ENCODE peak calls at places on chromosome 6, in ten cellular contexts. K is neural crest cell, B is choroid plexus epithelial cell, O is IMR-90, Z is neural progenitor cell, G is heart left ventricle, J is left lung, E is pancreas, V is breast epithelium, I is astrocyte of the spinal cord. H is an unnamed sample.

GRCh38 chr6:55822005-55822404 is 53.4 kb downstream of the BMP5 start:
- DNase-seq in J (no peak), K (no peak), G (no peak), Z (no peak), E (no peak), I (no peak), O (no peak), V (no peak), B (no peak), H (no peak)

GRCh38 chr6:136784910-136785746 is 7.1 kb downstream of the MAP3K5 start:
- DNase-seq in I (no peak), J (peak), O (no peak), V (no peak), E (peak), B (peak), G (peak), Z (no peak), K (no peak), H (no peak)

GRCh38 chr6:168884646-168885086 is 369.0 kb downstream of the THBS2 start:
- DNase-seq in K (peak), J (peak), G (peak), E (peak), Z (peak), O (peak), V (peak), B (peak), I (peak), H (peak)

GRCh38 chr6:118565317-118565960 is 17.3 kb downstream of the PLN start:
- DNase-seq in E (no peak), Z (no peak), G (no peak), I (no peak), B (peak), V (no peak), O (peak), J (no peak), K (no peak), H (no peak)

GRCh38 chr6:170233304-170234205 is 57.3 kb downstream of the DLL1 start:
- DNase-seq in J (no peak), Z (no peak), V (no peak), G (no peak), E (peak), B (no peak), O (no peak), I (no peak), K (no peak), H (no peak)

GRCh38 chr6:159353193-159353592 is 184.0 kb downstream of the FNDC1 start:
- DNase-seq in B (no peak), V (no peak), Z (no peak), J (no peak), G (no peak), E (no peak), K (no peak), I (no peak), O (no peak), H (no peak)

GRCh38 chr6:30782425-30783014 is 38.2 kb upstream of the IER3 start:
- DNase-seq in Z (no peak), E (no peak), G (no peak), O (peak), I (peak), V (no peak), K (no peak), B (no peak), J (no peak), H (no peak)

GRCh38 chr6:116409756-116410155 is 39.0 kb downstream of the DSE start:
- DNase-seq in I (no peak), Z (no peak), V (no peak), J (no peak), K (no peak), E (no peak), O (no peak), G (no peak), B (no peak), H (no peak)

GRCh38 chr6:76165471-76166221 is 93.2 kb upstream of the IMPG1 start:
- DNase-seq in O (no peak), Z (no peak), J (no peak), V (no peak), B (no peak), G (no peak), E (no peak), I (no peak), K (no peak), H (no peak)

GRCh38 chr6:167507376-167507961 is 182.6 kb downstream of the TTLL2 start:
- DNase-seq in B (no peak), V (no peak), I (no peak), K (no peak), J (no peak), G (no peak), O (no peak), E (no peak), Z (no peak), H (no peak)

GRCh38 chr6:164107297-164107995 is 692.9 kb downstream of the QKI start:
- DNase-seq in Z (no peak), V (no peak), E (no peak), O (no peak), K (no peak), G (peak), J (no peak), B (peak), I (peak), H (no peak)

GRCh38 chr6:170575250-170575649 is 9.2 kb downstream of the PDCD2 start:
- DNase-seq in O (peak), E (no peak), B (peak), I (no peak), G (no peak), K (no peak), Z (no peak), J (no peak), V (no peak), H (no peak)

GRCh38 chr6:106097368-106098231 is 11.5 kb downstream of the PRDM1 start:
- DNase-seq in G (no peak), K (no peak), Z (no peak), V (no peak), O (peak), J (no peak), B (peak), I (peak), E (no peak), H (no peak)

GRCh38 chr6:31609519-31610406 is 5.3 kb upstream of the AIF1 start:
- DNase-seq in G (no peak), E (no peak), Z (no peak), I (no peak), O (no peak), K (no peak), J (no peak), V (no peak), B (no peak), H (no peak)

GRCh38 chr6:20688710-20689500 is 154.6 kb downstream of the CDKAL1 start:
- DNase-seq in G (no peak), V (no peak), Z (no peak), O (peak), J (no peak), E (no peak), I (peak), K (no peak), B (peak), H (no peak)

GRCh38 chr6:79127660-79128059 is 49.6 kb upstream of the PHIP start:
- DNase-seq in G (no peak), V (no peak), K (no peak), I (no peak), J (no peak), O (no peak), E (no peak), B (no peak), Z (peak), H (no peak)

GRCh38 chr6:141981190-141981589 is 151.5 kb upstream of the GJE1 start:
- DNase-seq in O (no peak), K (no peak), J (no peak), E (no peak), G (no peak), V (no peak), Z (no peak), I (no peak), B (no peak), H (no peak)

GRCh38 chr6:19691465-19692167 is 145.6 kb upstream of the ID4 start:
- DNase-seq in E (no peak), B (peak), I (no peak), Z (peak), V (no peak), K (peak), O (no peak), J (no peak), G (no peak), H (peak)

GRCh38 chr6:169839898-169840631 is 88.6 kb downstream of the ERMARD start:
- DNase-seq in Z (no peak), G (no peak), J (no peak), K (no peak), E (no peak), V (no peak), O (no peak), B (no peak), I (no peak), H (peak)

GRCh38 chr6:37560737-37561103 is 61.0 kb upstream of the CCDC167 start:
- DNase-seq in O (no peak), E (no peak), V (no peak), Z (no peak), B (no peak), K (no peak), I (no peak), J (no peak), G (no peak), H (no peak)

GRCh38 chr6:46979206-46979605 is 57.5 kb upstream of the ADGRF5 start:
- DNase-seq in V (no peak), K (no peak), J (no peak), O (no peak), I (no peak), E (no peak), B (no peak), Z (no peak), G (no peak), H (no peak)

GRCh38 chr6:20444786-20445271 is 43.1 kb downstream of the E2F3 start:
- DNase-seq in B (no peak), I (no peak), V (no peak), Z (no peak), O (peak), K (no peak), J (no peak), G (no peak), E (no peak), H (no peak)

GRCh38 chr6:125102901-125103300 is 50.7 kb upstream of the TPD52L1 start:
- DNase-seq in Z (no peak), I (peak), B (peak), J (no peak), G (no peak), K (no peak), O (peak), V (no peak), E (no peak), H (no peak)

GRCh38 chr6:138239774-138240173 is 21.5 kb upstream of the PBOV1 start:
- DNase-seq in V (no peak), O (no peak), J (no peak), E (no peak), B (no peak), I (no peak), Z (no peak), K (no peak), G (no peak), H (no peak)

GRCh38 chr6:129844118-129844891 is 16.8 kb downstream of the TMEM244 start:
- DNase-seq in O (peak), B (peak), Z (peak), K (no peak), V (no peak), E (no peak), J (no peak), G (no peak), I (peak), H (no peak)

DNA sequence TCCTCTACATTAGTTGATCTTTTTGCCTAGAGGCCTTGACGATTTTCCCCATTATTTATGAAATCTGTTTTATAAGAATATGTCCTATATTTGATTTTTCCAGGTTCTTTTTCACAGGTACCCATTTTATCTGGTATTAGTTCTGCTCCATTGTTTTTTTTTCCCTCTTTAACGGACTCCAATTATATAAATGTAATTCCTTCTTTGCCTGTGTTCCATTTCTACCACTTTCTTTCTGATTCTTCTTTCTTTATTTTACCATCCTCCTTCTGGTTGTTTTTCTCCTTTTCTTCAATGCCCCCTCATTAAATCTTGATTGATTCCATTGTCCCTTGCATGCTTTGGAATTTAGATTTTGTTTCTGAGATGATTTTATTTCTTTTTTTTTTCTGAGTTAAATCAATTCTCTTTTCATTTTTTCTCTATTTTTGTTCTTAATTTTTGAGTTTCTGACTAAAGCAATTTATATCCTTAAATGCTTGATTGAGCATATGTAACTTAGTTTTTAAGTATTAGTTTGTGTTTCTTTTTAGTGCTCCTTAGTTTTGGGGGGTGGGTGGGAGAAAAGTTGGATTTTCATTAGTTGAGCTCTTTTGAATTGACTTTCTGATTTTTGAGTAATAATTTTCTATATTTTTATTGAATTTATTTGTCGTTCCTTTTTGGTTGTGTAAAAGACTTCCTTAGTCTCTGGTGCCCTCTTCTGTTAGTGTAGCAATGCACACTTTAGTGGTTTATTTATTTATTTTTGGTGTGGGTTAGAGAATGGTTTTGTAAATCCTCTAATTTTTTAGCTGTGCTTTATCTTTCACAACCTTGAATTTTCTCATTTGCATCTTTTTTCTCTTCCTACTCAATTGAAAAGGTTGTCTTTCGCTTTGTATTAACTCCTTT is 140.8 kb downstream of the FARS2 start:
- DNase-seq in Z (peak), V (no peak), O (peak), I (peak), G (no peak), E (no peak), B (peak), K (no peak), J (no peak), H (no peak)
- TF ChIP-seq CTCF in Z (peak), V (peak), O (peak), I (peak), G (peak), E (no peak), B (peak), K (peak), J (no peak), H (peak)

DNA sequence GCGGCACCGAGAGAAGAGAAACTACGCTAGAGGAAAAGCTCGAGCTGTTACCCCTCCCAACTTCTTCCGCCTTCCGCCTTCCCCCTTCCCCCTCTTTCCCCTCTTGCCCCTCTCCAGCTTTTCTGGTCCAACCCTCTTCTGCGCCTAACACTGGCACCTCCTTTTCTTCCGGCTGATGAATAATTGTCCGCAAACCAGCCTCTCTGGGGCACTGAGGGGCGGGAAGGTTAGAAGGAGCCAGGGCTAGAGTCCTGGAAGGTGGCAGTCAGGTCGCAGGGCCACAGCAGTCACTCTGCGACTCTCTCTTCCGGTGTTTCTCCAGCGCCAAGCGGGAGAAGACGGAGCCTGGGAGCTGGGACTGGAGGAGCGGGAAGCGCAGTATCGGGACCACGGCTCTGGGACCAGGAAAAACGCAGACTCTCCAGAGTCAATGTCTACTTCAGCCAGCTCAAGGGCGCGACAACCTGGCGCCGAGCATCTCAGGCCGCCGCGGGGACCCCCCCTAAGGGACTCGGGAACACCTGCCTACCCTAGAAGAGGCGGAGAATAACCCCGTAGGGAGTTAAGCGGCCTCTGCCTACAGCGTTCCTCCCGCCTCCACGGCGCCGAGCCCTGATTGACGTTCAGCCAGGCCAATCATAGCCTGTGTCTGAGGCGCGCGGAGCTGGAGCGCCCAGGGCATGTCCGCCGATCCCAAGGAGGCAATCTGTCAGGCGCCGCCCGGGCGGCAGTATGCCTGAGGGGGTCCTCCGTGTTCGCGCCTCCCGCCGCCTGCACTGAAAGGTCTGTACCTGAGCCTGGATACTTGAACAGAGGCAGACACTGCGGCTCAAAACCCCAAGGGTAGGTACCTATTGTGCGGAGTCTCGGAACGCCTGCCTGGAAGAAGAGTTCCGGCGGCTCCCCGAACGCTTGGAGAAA is 40.4 kb downstream of the PSMB9 start:
- DNase-seq in B (peak), E (peak), K (peak), I (peak), G (peak), O (peak), Z (peak), J (peak), V (peak), H (peak)
- TF ChIP-seq CTCF in B (no peak), E (no peak), K (peak), I (no peak), G (no peak), O (no peak), Z (no peak), J (no peak), V (no peak), H (no peak)

GRCh38 chr6:68196645-68197044 is 438.4 kb upstream of the ADGRB3 start:
- DNase-seq in B (peak), K (no peak), Z (peak), O (no peak), E (no peak), V (no peak), G (no peak), I (peak), J (no peak), H (no peak)
- TF ChIP-seq CTCF in B (peak), K (peak), Z (peak), O (no peak), E (no peak), V (no peak), G (no peak), I (peak), J (no peak), H (no peak)

DNA sequence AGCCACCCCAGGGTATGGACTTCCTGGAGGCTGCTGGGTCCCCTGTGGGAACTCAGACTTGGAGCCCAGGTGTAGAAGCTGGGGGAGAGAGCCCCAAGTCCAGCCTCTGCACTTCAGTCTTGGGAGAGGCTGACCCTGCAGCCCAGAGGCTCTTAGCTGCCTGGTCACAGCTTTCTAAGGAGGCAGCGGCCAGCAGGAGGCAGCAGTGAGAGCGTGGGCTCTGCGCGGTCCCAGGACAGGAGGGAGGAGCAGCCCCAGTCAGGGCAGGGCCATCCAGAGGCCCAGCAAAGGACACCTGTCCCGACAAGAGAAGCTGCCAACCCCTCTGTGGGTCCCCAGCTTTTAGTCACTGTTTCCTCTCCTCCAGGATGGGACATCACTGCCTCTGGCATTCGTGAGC is 9.4 kb downstream of the TREML2 start:
- DNase-seq in Z (peak), B (peak), I (no peak), E (peak), G (no peak), J (peak), K (peak), O (no peak), V (no peak), H (peak)
- TF ChIP-seq CTCF in Z (peak), B (peak), I (peak), E (peak), G (peak), J (peak), K (peak), O (peak), V (no peak), H (peak)

GRCh38 chr6:80338201-80338836 is 231.8 kb downstream of the BCKDHB start:
- DNase-seq in B (peak), G (peak), K (peak), Z (peak), J (peak), E (peak), I (peak), V (no peak), O (peak), H (peak)
- TF ChIP-seq CTCF in B (peak), G (peak), K (peak), Z (peak), J (peak), E (peak), I (peak), V (peak), O (peak), H (peak)

GRCh38 chr6:161557333-161558107 is 283.7 kb upstream of the AGPAT4 start:
- DNase-seq in Z (peak), G (no peak), I (no peak), K (no peak), O (no peak), B (no peak), V (no peak), J (no peak), E (no peak), H (no peak)
- TF ChIP-seq CTCF in Z (peak), G (no peak), I (no peak), K (no peak), O (no peak), B (no peak), V (no peak), J (no peak), E (no peak), H (no peak)

GRCh38 chr6:40999498-41000070 is 39.4 kb downstream of the UNC5CL start:
- DNase-seq in Z (peak), O (peak), V (no peak), J (peak), G (peak), I (peak), E (no peak), K (peak), B (peak), H (peak)
- TF ChIP-seq CTCF in Z (peak), O (peak), V (no peak), J (peak), G (no peak), I (peak), E (no peak), K (peak), B (peak), H (no peak)